ENCODE peak calls at places on chromosome 12, in six cellular contexts. M is AG10803, I is fibroblast of mammary gland, F is AG20443, D is gastrocnemius medialis, C is dorsolateral prefrontal cortex. E is an unnamed sample.

GRCh38 chr12:105921872-105922669 is 216.7 kb downstream of the NUAK1 start:
- DNase-seq in M (peak; percentile 71), I (peak; percentile 6), F (peak; percentile 25), D (peak; percentile 81), C (no peak), E (peak; percentile 38)

GRCh38 chr12:54991161-54991991 is 6.8 kb upstream of the TESPA1 start:
- DNase-seq in M (no peak), I (no peak), F (no peak), D (no peak), C (no peak), E (no peak)

GRCh38 chr12:116319851-116320621 is 42.5 kb upstream of the MED13L start:
- DNase-seq in M (peak; percentile 97), I (peak; percentile 99), F (peak; percentile 90), D (peak; percentile 84), C (no peak), E (peak; percentile 88)

GRCh38 chr12:70982991-70983390 is 62.5 kb upstream of the PTPRR start:
- DNase-seq in M (peak; percentile 75), I (peak; percentile 60), F (peak; percentile 29), D (no peak), C (no peak), E (peak; percentile 13)

GRCh38 chr12:54360717-54361456 is 3.4 kb downstream of the GPR84 start:
- DNase-seq in M (peak; percentile 71), I (peak; percentile 83), F (peak; percentile 58), D (no peak), C (peak; percentile 78), E (peak; percentile 58)

GRCh38 chr12:105359840-105360239 is 29.3 kb downstream of the C12orf75 start:
- DNase-seq in M (no peak), I (no peak), F (no peak), D (no peak), C (no peak), E (no peak)

GRCh38 chr12:3446653-3447270 is 44.2 kb upstream of the PRMT8 start:
- DNase-seq in M (no peak), I (no peak), F (no peak), D (no peak), C (no peak), E (no peak)

GRCh38 chr12:57750561-57751431 is 1.3 kb downstream of the CDK4 start:
- DNase-seq in M (no peak), I (no peak), F (no peak), D (no peak), C (no peak), E (no peak)

GRCh38 chr12:2319136-2319535 is 266.3 kb downstream of the CACNA1C start:
- DNase-seq in M (no peak), I (no peak), F (no peak), D (no peak), C (no peak), E (no peak)

GRCh38 chr12:120013659-120014380 is 24.8 kb downstream of the BICDL1 start:
- DNase-seq in M (no peak), I (no peak), F (no peak), D (no peak), C (no peak), E (no peak)

GRCh38 chr12:116539905-116540482 is 19.2 kb upstream of the MAP1LC3B2 start:
- DNase-seq in M (peak; percentile 84), I (peak; percentile 81), F (peak; percentile 51), D (peak; percentile 18), C (peak; percentile 58), E (peak; percentile 29)

GRCh38 chr12:49032679-49033447 is 14.3 kb upstream of the PRKAG1 start:
- DNase-seq in M (no peak), I (no peak), F (no peak), D (no peak), C (no peak), E (no peak)

GRCh38 chr12:26113853-26114719 is 10.8 kb downstream of the BHLHE41 start:
- DNase-seq in M (peak; percentile 89), I (peak; percentile 86), F (peak; percentile 98), D (peak; percentile 94), C (peak; percentile 90), E (peak; percentile 97)

GRCh38 chr12:51401020-51401419 is 9.8 kb upstream of the GALNT6 start:
- DNase-seq in M (no peak), I (no peak), F (no peak), D (no peak), C (no peak), E (no peak)

GRCh38 chr12:74021937-74022336 is 515.7 kb upstream of the ATXN7L3B start:
- DNase-seq in M (no peak), I (peak; percentile 35), F (no peak), D (no peak), C (peak; percentile 25), E (no peak)